ENCODE peak calls at places on chromosomes 5 and 9, in nine cellular contexts. C is GM12891; Y is left ventricle myocardium inferior; B is SK-N-SH; H is natural killer cell treated with Interleukin-12 subunit alpha and Interleukin-12 subunit beta and Interleukin-15 and Interleukin-18, amount 100 ng/mL, for 72 hours; Q is KBM-7; M is substantia nigra; I is right lobe of liver; W is stimulated activated CD4-positive, alpha-beta T cell treated with anti-CD3 and anti-CD28 coated beads, Interleukin-1b, Interleukin-23, amount 100 ng/mL, for 4 hours. U is an unnamed sample.
A peak's percentile ranks its signal among the peaks of the same experiment; 100 is the strongest.

GRCh38 chr5:96657068-96657467 is 5.1 kb upstream of the CAST start:
- DNase-seq in B (no peak), Y (no peak), W (no peak), H (peak; percentile 84), M (no peak), Q (peak; percentile 71), C (no peak), I (no peak), U (no peak)

GRCh38 chr9:97755618-97756267 is 58.6 kb upstream of the XPA start:
- DNase-seq in H (no peak), M (no peak), B (no peak), Q (no peak), I (no peak), C (no peak), Y (no peak), W (no peak), U (no peak)

GRCh38 chr5:56211298-56211865 is 21.7 kb downstream of the ANKRD55 start:
- DNase-seq in H (no peak), W (no peak), I (peak; percentile 61), Y (no peak), Q (no peak), B (no peak), C (no peak), M (no peak), U (no peak)

GRCh38 chr5:15796557-15796956 is 296.6 kb downstream of the FBXL7 start:
- DNase-seq in Y (no peak), W (no peak), C (no peak), I (no peak), H (no peak), B (no peak), M (no peak), Q (no peak), U (peak; percentile 10)

GRCh38 chr5:169467382-169467781 is 116.2 kb upstream of the SPDL1 start:
- DNase-seq in H (no peak), Q (no peak), M (no peak), Y (no peak), I (no peak), B (no peak), C (no peak), W (no peak), U (no peak)

GRCh38 chr5:56757077-56757476 is 58.3 kb upstream of the MAP3K1 start:
- DNase-seq in W (no peak), H (no peak), Y (no peak), C (no peak), Q (no peak), I (no peak), M (no peak), B (no peak), U (no peak)

GRCh38 chr5:172144291-172144815 is 43.7 kb downstream of the STK10 start:
- DNase-seq in C (no peak), W (no peak), M (peak; percentile 42), B (peak; percentile 68), Q (no peak), I (no peak), Y (peak; percentile 62), H (no peak), U (no peak)

GRCh38 chr9:136044207-136044970 is 50.7 kb downstream of the NACC2 start:
- DNase-seq in M (no peak), Q (no peak), W (no peak), I (no peak), Y (no peak), C (no peak), B (peak; percentile 17), H (no peak), U (peak; percentile 38)

GRCh38 chr9:83706703-83707517 is 848 bp downstream of the UBQLN1 start:
- DNase-seq in B (peak; percentile 72), M (peak; percentile 46), H (peak; percentile 81), C (peak; percentile 15), I (peak; percentile 50), W (peak; percentile 43), Q (peak; percentile 72), Y (peak; percentile 30), U (peak; percentile 88)

GRCh38 chr9:91253488-91253887 is 108.2 kb downstream of the AUH start:
- DNase-seq in M (no peak), B (no peak), C (no peak), H (no peak), W (no peak), Q (peak; percentile 16), Y (no peak), I (no peak), U (peak; percentile 29)